ENCODE peak calls at places on chromosome 13, in ten cellular contexts. One of them, this sample, is unnamed.
A peak's percentile ranks its signal among the peaks of the same experiment; 100 is the strongest.

GRCh38 chr13:32284927-32285632 is 30.1 kb downstream of the ZAR1L start:
- DNase-seq in thoracic aorta: no peak
- DNase-seq in pancreas: peak; percentile 20
- DNase-seq in CD4-positive, alpha-beta T cell: no peak
- DNase-seq in adrenal gland: peak; percentile 28
- DNase-seq in IMR-90: peak; percentile 82
- DNase-seq in neural progenitor cell: peak; percentile 44
- DNase-seq in cardiac muscle cell: peak; percentile 73
- DNase-seq in GM06990: no peak
- DNase-seq in MM.1S: no peak
- DNase-seq in this sample: peak; percentile 39

GRCh38 chr13:71876648-71877279 is 9.8 kb upstream of the DACH1 start:
- DNase-seq in GM06990: no peak
- DNase-seq in thoracic aorta: no peak
- DNase-seq in IMR-90: no peak
- DNase-seq in pancreas: no peak
- DNase-seq in CD4-positive, alpha-beta T cell: no peak
- DNase-seq in MM.1S: no peak
- DNase-seq in neural progenitor cell: no peak
- DNase-seq in adrenal gland: no peak
- DNase-seq in cardiac muscle cell: no peak
- DNase-seq in this sample: no peak

GRCh38 chr13:77981191-77981925 is 62.7 kb upstream of the EDNRB start:
- DNase-seq in MM.1S: no peak
- DNase-seq in pancreas: no peak
- DNase-seq in CD4-positive, alpha-beta T cell: no peak
- DNase-seq in GM06990: no peak
- DNase-seq in thoracic aorta: no peak
- DNase-seq in neural progenitor cell: no peak
- DNase-seq in adrenal gland: no peak
- DNase-seq in cardiac muscle cell: no peak
- DNase-seq in IMR-90: peak; percentile 13
- DNase-seq in this sample: no peak

GRCh38 chr13:85772379-85772778 is 26.8 kb downstream of the SLITRK6 start:
- DNase-seq in thoracic aorta: no peak
- DNase-seq in adrenal gland: peak; percentile 21
- DNase-seq in pancreas: no peak
- DNase-seq in IMR-90: peak; percentile 7
- DNase-seq in cardiac muscle cell: no peak
- DNase-seq in neural progenitor cell: no peak
- DNase-seq in GM06990: no peak
- DNase-seq in MM.1S: no peak
- DNase-seq in CD4-positive, alpha-beta T cell: no peak
- DNase-seq in this sample: no peak

GRCh38 chr13:63501702-63502101 is 2086.1 kb upstream of the PCDH20 start:
- DNase-seq in adrenal gland: no peak
- DNase-seq in CD4-positive, alpha-beta T cell: no peak
- DNase-seq in cardiac muscle cell: no peak
- DNase-seq in pancreas: no peak
- DNase-seq in IMR-90: peak; percentile 2
- DNase-seq in thoracic aorta: no peak
- DNase-seq in GM06990: no peak
- DNase-seq in neural progenitor cell: no peak
- DNase-seq in MM.1S: no peak
- DNase-seq in this sample: no peak

GRCh38 chr13:26061947-26062346 is 10.1 kb upstream of the SHISA2 start:
- DNase-seq in neural progenitor cell: no peak
- DNase-seq in CD4-positive, alpha-beta T cell: no peak
- DNase-seq in pancreas: no peak
- DNase-seq in MM.1S: no peak
- DNase-seq in GM06990: no peak
- DNase-seq in cardiac muscle cell: no peak
- DNase-seq in IMR-90: peak; percentile 61
- DNase-seq in adrenal gland: no peak
- DNase-seq in thoracic aorta: no peak
- DNase-seq in this sample: peak; percentile 9

GRCh38 chr13:49248433-49249002 is 793 bp downstream of the CDADC1 start:
- DNase-seq in adrenal gland: no peak
- DNase-seq in thoracic aorta: no peak
- DNase-seq in pancreas: no peak
- DNase-seq in IMR-90: peak; percentile 29
- DNase-seq in cardiac muscle cell: no peak
- DNase-seq in GM06990: no peak
- DNase-seq in CD4-positive, alpha-beta T cell: no peak
- DNase-seq in neural progenitor cell: peak; percentile 4
- DNase-seq in MM.1S: peak; percentile 9
- DNase-seq in this sample: no peak

GRCh38 chr13:109158383-109158782 is 529.0 kb downstream of the MYO16 start:
- DNase-seq in cardiac muscle cell: no peak
- DNase-seq in pancreas: no peak
- DNase-seq in MM.1S: no peak
- DNase-seq in thoracic aorta: no peak
- DNase-seq in adrenal gland: no peak
- DNase-seq in CD4-positive, alpha-beta T cell: no peak
- DNase-seq in IMR-90: no peak
- DNase-seq in GM06990: no peak
- DNase-seq in neural progenitor cell: no peak
- DNase-seq in this sample: no peak

GRCh38 chr13:39765801-39766463 is 110.5 kb downstream of the COG6 start:
- DNase-seq in MM.1S: no peak
- DNase-seq in neural progenitor cell: peak; percentile 52
- DNase-seq in thoracic aorta: no peak
- DNase-seq in adrenal gland: no peak
- DNase-seq in CD4-positive, alpha-beta T cell: no peak
- DNase-seq in pancreas: peak; percentile 31
- DNase-seq in IMR-90: no peak
- DNase-seq in GM06990: no peak
- DNase-seq in cardiac muscle cell: no peak
- DNase-seq in this sample: no peak

GRCh38 chr13:29496241-29496712 is 99.2 kb downstream of the SLC7A1 start:
- DNase-seq in CD4-positive, alpha-beta T cell: no peak
- DNase-seq in IMR-90: no peak
- DNase-seq in cardiac muscle cell: no peak
- DNase-seq in adrenal gland: no peak
- DNase-seq in GM06990: peak; percentile 40
- DNase-seq in MM.1S: no peak
- DNase-seq in pancreas: peak; percentile 92
- DNase-seq in thoracic aorta: no peak
- DNase-seq in neural progenitor cell: no peak
- DNase-seq in this sample: no peak

GRCh38 chr13:39506559-39507390 is 96.2 kb downstream of the LHFPL6 start:
- DNase-seq in CD4-positive, alpha-beta T cell: no peak
- DNase-seq in cardiac muscle cell: no peak
- DNase-seq in IMR-90: peak; percentile 72
- DNase-seq in MM.1S: no peak
- DNase-seq in neural progenitor cell: no peak
- DNase-seq in adrenal gland: no peak
- DNase-seq in thoracic aorta: no peak
- DNase-seq in GM06990: no peak
- DNase-seq in pancreas: no peak
- DNase-seq in this sample: no peak

GRCh38 chr13:62747629-62748028 is 1332.0 kb upstream of the PCDH20 start:
- DNase-seq in cardiac muscle cell: no peak
- DNase-seq in neural progenitor cell: no peak
- DNase-seq in adrenal gland: no peak
- DNase-seq in pancreas: no peak
- DNase-seq in thoracic aorta: no peak
- DNase-seq in GM06990: no peak
- DNase-seq in CD4-positive, alpha-beta T cell: no peak
- DNase-seq in MM.1S: no peak
- DNase-seq in IMR-90: peak; percentile 51
- DNase-seq in this sample: peak; percentile 3

GRCh38 chr13:96540656-96541055 is 450.7 kb downstream of the HS6ST3 start:
- DNase-seq in thoracic aorta: no peak
- DNase-seq in pancreas: no peak
- DNase-seq in CD4-positive, alpha-beta T cell: no peak
- DNase-seq in IMR-90: no peak
- DNase-seq in adrenal gland: no peak
- DNase-seq in cardiac muscle cell: peak; percentile 32
- DNase-seq in MM.1S: no peak
- DNase-seq in GM06990: no peak
- DNase-seq in neural progenitor cell: no peak
- DNase-seq in this sample: no peak

GRCh38 chr13:20161951-20162300 is 1.1 kb upstream of the GJA3 start:
- DNase-seq in CD4-positive, alpha-beta T cell: no peak
- DNase-seq in thoracic aorta: no peak
- DNase-seq in IMR-90: no peak
- DNase-seq in adrenal gland: no peak
- DNase-seq in MM.1S: no peak
- DNase-seq in neural progenitor cell: peak; percentile 43
- DNase-seq in pancreas: no peak
- DNase-seq in cardiac muscle cell: no peak
- DNase-seq in GM06990: no peak
- DNase-seq in this sample: no peak
- H3K27me3 ChIP-seq in CD4-positive, alpha-beta T cell: peaks cover 51% of the 10 kb centered on the region
- H3K27me3 ChIP-seq in thoracic aorta: peaks cover 20% of the 10 kb centered on the region
- H3K27me3 ChIP-seq in IMR-90: peaks cover 5% of the 10 kb centered on the region
- H3K27me3 ChIP-seq in adrenal gland: peaks cover 62% of the 10 kb centered on the region
- H3K27me3 ChIP-seq in MM.1S: peaks cover 13% of the 10 kb centered on the region
- H3K27me3 ChIP-seq in neural progenitor cell: peaks cover 74% of the 10 kb centered on the region
- H3K27me3 ChIP-seq in pancreas: peaks cover 20% of the 10 kb centered on the region
- H3K27me3 ChIP-seq in cardiac muscle cell: peaks cover 3% of the 10 kb centered on the region
- H3K27me3 ChIP-seq in GM06990: no peaks in the 10 kb centered on the region
- H3K27me3 ChIP-seq in this sample: peaks cover 9% of the 10 kb centered on the region

GRCh38 chr13:23025848-23026608 is 154.8 kb upstream of the SGCG start:
- DNase-seq in GM06990: no peak
- DNase-seq in adrenal gland: no peak
- DNase-seq in MM.1S: no peak
- DNase-seq in IMR-90: no peak
- DNase-seq in CD4-positive, alpha-beta T cell: no peak
- DNase-seq in cardiac muscle cell: no peak
- DNase-seq in pancreas: no peak
- DNase-seq in neural progenitor cell: no peak
- DNase-seq in thoracic aorta: no peak
- DNase-seq in this sample: no peak
- H3K27me3 ChIP-seq in GM06990: no peaks in the 10 kb centered on the region
- H3K27me3 ChIP-seq in adrenal gland: no peaks in the 10 kb centered on the region
- H3K27me3 ChIP-seq in MM.1S: no peaks in the 10 kb centered on the region
- H3K27me3 ChIP-seq in IMR-90: no peaks in the 10 kb centered on the region
- H3K27me3 ChIP-seq in CD4-positive, alpha-beta T cell: no peaks in the 10 kb centered on the region
- H3K27me3 ChIP-seq in cardiac muscle cell: no peaks in the 10 kb centered on the region
- H3K27me3 ChIP-seq in pancreas: no peaks in the 10 kb centered on the region
- H3K27me3 ChIP-seq in neural progenitor cell: no peaks in the 10 kb centered on the region
- H3K27me3 ChIP-seq in thoracic aorta: no peaks in the 10 kb centered on the region
- H3K27me3 ChIP-seq in this sample: no peaks in the 10 kb centered on the region

GRCh38 chr13:27774651-27775050 is 17.6 kb upstream of the GSX1 start:
- DNase-seq in IMR-90: no peak
- DNase-seq in MM.1S: no peak
- DNase-seq in adrenal gland: no peak
- DNase-seq in CD4-positive, alpha-beta T cell: no peak
- DNase-seq in pancreas: no peak
- DNase-seq in cardiac muscle cell: no peak
- DNase-seq in neural progenitor cell: no peak
- DNase-seq in GM06990: no peak
- DNase-seq in thoracic aorta: no peak
- DNase-seq in this sample: no peak

GRCh38 chr13:27770809-27771208 is 21.5 kb upstream of the GSX1 start:
- DNase-seq in IMR-90: peak; percentile 13
- DNase-seq in cardiac muscle cell: no peak
- DNase-seq in CD4-positive, alpha-beta T cell: no peak
- DNase-seq in adrenal gland: no peak
- DNase-seq in GM06990: no peak
- DNase-seq in MM.1S: peak; percentile 52
- DNase-seq in thoracic aorta: no peak
- DNase-seq in neural progenitor cell: peak; percentile 56
- DNase-seq in pancreas: peak; percentile 33
- DNase-seq in this sample: no peak

GRCh38 chr13:27775943-27776342 is 16.3 kb upstream of the GSX1 start:
- DNase-seq in IMR-90: no peak
- DNase-seq in cardiac muscle cell: no peak
- DNase-seq in adrenal gland: no peak
- DNase-seq in pancreas: no peak
- DNase-seq in GM06990: no peak
- DNase-seq in thoracic aorta: no peak
- DNase-seq in MM.1S: no peak
- DNase-seq in neural progenitor cell: peak; percentile 66
- DNase-seq in CD4-positive, alpha-beta T cell: no peak
- DNase-seq in this sample: no peak

GRCh38 chr13:27772651-27773425 is 19.4 kb upstream of the GSX1 start:
- DNase-seq in IMR-90: no peak
- DNase-seq in adrenal gland: no peak
- DNase-seq in neural progenitor cell: no peak
- DNase-seq in pancreas: no peak
- DNase-seq in MM.1S: peak; percentile 69
- DNase-seq in CD4-positive, alpha-beta T cell: no peak
- DNase-seq in GM06990: no peak
- DNase-seq in thoracic aorta: no peak
- DNase-seq in cardiac muscle cell: no peak
- DNase-seq in this sample: no peak

DNA sequence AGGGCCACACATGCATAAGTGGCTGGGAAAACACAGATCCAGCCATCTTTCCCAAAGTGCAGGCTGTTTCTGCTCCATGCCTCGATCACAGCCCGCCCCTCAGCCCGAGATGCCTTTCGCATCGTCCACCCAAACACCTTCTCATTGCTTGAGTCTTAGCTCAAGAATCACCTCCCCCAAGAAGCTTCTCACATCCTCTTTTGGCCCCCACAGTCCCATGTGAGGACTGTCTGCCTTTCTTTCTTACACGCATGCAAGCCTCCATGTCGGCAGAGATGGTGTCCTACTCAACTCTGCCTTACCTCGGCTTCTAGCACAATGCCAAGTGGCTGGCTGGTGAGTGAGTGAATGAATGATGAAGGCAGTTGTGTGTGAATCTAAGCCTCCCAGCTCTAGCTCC is 18.1 kb upstream of the GSX1 start:
- DNase-seq in MM.1S: no peak
- DNase-seq in adrenal gland: no peak
- DNase-seq in neural progenitor cell: no peak
- DNase-seq in thoracic aorta: no peak
- DNase-seq in GM06990: no peak
- DNase-seq in IMR-90: no peak
- DNase-seq in CD4-positive, alpha-beta T cell: no peak
- DNase-seq in cardiac muscle cell: no peak
- DNase-seq in pancreas: no peak
- DNase-seq in this sample: no peak
- H3K27me3 ChIP-seq in MM.1S: no peaks in the 10 kb centered on the region
- H3K27me3 ChIP-seq in adrenal gland: peaks cover 6% of the 10 kb centered on the region
- H3K27me3 ChIP-seq in neural progenitor cell: peaks cover 67% of the 10 kb centered on the region
- H3K27me3 ChIP-seq in thoracic aorta: no peaks in the 10 kb centered on the region
- H3K27me3 ChIP-seq in GM06990: no peaks in the 10 kb centered on the region
- H3K27me3 ChIP-seq in IMR-90: peaks cover 15% of the 10 kb centered on the region
- H3K27me3 ChIP-seq in CD4-positive, alpha-beta T cell: peaks cover 36% of the 10 kb centered on the region
- H3K27me3 ChIP-seq in cardiac muscle cell: peaks cover 65% of the 10 kb centered on the region
- H3K27me3 ChIP-seq in pancreas: no peaks in the 10 kb centered on the region
- H3K27me3 ChIP-seq in this sample: peaks cover 8% of the 10 kb centered on the region

DNA sequence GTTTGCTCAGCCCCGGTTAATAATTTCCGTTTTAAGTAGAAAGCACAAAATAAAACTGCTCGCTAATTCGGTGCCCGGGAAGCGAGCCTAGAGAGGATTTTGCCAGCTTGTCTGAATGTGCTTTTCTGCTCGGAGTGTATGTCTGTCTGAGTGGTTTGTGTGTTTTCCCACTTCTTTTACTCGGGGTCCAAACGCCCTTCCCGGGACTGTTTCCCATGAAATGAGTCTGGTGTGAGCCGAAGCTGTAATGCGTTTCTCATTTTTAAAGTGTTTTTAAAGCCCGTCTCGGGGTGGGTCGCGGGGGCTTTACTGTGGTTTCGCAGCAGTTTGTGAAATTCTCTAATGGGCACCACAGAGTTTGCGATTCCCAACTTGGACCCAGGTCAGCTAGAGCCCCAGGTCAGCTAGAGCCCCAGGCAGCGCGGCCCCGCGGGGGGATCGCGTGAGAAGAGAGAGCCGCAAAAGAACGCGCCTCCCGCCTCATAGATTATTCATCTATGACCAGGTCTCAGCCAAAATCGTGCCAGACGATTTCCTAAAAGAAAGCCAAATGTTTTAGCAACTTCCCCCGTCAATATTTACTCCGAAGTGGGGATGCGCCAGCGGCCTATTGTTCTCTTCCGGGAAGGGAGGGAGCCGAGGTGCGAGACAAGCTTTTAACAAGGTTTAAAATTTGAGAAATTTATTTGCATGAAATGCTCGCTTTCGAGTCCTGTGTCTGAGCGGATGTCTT is 2.0 kb downstream of the ZIC2 start:
- DNase-seq in GM06990: no peak
- DNase-seq in cardiac muscle cell: peak; percentile 16
- DNase-seq in adrenal gland: no peak
- DNase-seq in neural progenitor cell: peak; percentile 48
- DNase-seq in pancreas: no peak
- DNase-seq in thoracic aorta: no peak
- DNase-seq in MM.1S: no peak
- DNase-seq in CD4-positive, alpha-beta T cell: no peak
- DNase-seq in IMR-90: no peak
- DNase-seq in this sample: no peak
- H3K27me3 ChIP-seq in GM06990: no peaks in the 10 kb centered on the region
- H3K27me3 ChIP-seq in cardiac muscle cell: peaks cover 96% of the 10 kb centered on the region
- H3K27me3 ChIP-seq in adrenal gland: peaks cover 89% of the 10 kb centered on the region
- H3K27me3 ChIP-seq in neural progenitor cell: peaks cover 16% of the 10 kb centered on the region
- H3K27me3 ChIP-seq in pancreas: peaks cover 34% of the 10 kb centered on the region
- H3K27me3 ChIP-seq in thoracic aorta: peaks cover 64% of the 10 kb centered on the region
- H3K27me3 ChIP-seq in MM.1S: peaks cover 19% of the 10 kb centered on the region
- H3K27me3 ChIP-seq in CD4-positive, alpha-beta T cell: peaks cover 89% of the 10 kb centered on the region
- H3K27me3 ChIP-seq in IMR-90: peaks cover 89% of the 10 kb centered on the region
- H3K27me3 ChIP-seq in this sample: peaks cover 53% of the 10 kb centered on the region

This sample was measured in BJ.